ENCODE peak calls at places on chromosomes 16 and 17, in five cellular contexts. O is SJCRH30, Y is ovary, K is upper lobe of left lung, X is stromal cell of bone marrow. E is an unnamed sample.
A peak's percentile ranks its signal among the peaks of the same experiment; 100 is the strongest.

GRCh38 chr16:8937803-8938202 is 25.9 kb downstream of the USP7 start:
- DNase-seq in O (no peak), Y (no peak), K (no peak), X (no peak), E (no peak)

GRCh38 chr16:50011707-50012106 is 13.3 kb upstream of the CNEP1R1 start:
- DNase-seq in O (peak; percentile 12), Y (no peak), K (peak; percentile 27), X (no peak), E (no peak)

GRCh38 chr17:21502301-21502700 is 126.1 kb downstream of the KCNJ12 start:
- DNase-seq in O (no peak), Y (no peak), K (no peak), X (no peak), E (no peak)

GRCh38 chr16:29811170-29811895 is 660 bp upstream of the PRRT2 start:
- DNase-seq in O (peak; percentile 97), Y (peak; percentile 95), K (peak; percentile 99), X (peak; percentile 91), E (peak; percentile 94)

GRCh38 chr17:56440391-56440790 is 153.1 kb upstream of the NOG start:
- DNase-seq in O (no peak), Y (no peak), K (no peak), X (peak; percentile 21), E (no peak)

GRCh38 chr17:73028311-73028755 is 64.2 kb downstream of the SLC39A11 start:
- DNase-seq in O (no peak), Y (no peak), K (no peak), X (no peak), E (no peak)

GRCh38 chr17:45171338-45172231 is 9.9 kb downstream of the HEXIM2 start:
- DNase-seq in O (peak; percentile 98), Y (peak; percentile 32), K (peak; percentile 43), X (no peak), E (peak; percentile 73)

GRCh38 chr17:13197586-13197985 is 179.8 kb upstream of the ELAC2 start:
- DNase-seq in O (no peak), Y (no peak), K (no peak), X (no peak), E (no peak)

GRCh38 chr17:19341211-19341631 is 21.3 kb downstream of the B9D1 start:
- DNase-seq in O (no peak), Y (no peak), K (peak; percentile 18), X (no peak), E (no peak)

GRCh38 chr16:57029161-57030160 is 40.1 kb downstream of the NLRC5 start:
- DNase-seq in O (peak; percentile 84), Y (no peak), K (no peak), X (no peak), E (peak; percentile 23)

GRCh38 chr17:61739002-61739401 is 124.3 kb downstream of the BRIP1 start:
- DNase-seq in O (no peak), Y (no peak), K (no peak), X (no peak), E (no peak)

E was measured in H54.